ENCODE peak calls at places on chromosomes 13 and 19, in four cellular contexts. P is cardiac fibroblast, E is ovary, U is tibial nerve. D is an unnamed sample.

GRCh38 chr19:48617146-48617937 is 1.6 kb downstream of the RPL18 start:
- DNase-seq in P (no peak), E (peak; percentile 65), U (no peak), D (peak; percentile 34)

GRCh38 chr19:10975374-10976036 is 14.7 kb downstream of the SMARCA4 start:
- DNase-seq in P (peak; percentile 62), E (peak; percentile 88), U (peak; percentile 48), D (no peak)

GRCh38 chr19:49333426-49334288 is 1.5 kb upstream of the CD37 start:
- DNase-seq in P (peak; percentile 27), E (no peak), U (no peak), D (peak; percentile 22)

GRCh38 chr13:72757792-72758535 is 23.7 kb downstream of the DIS3 start:
- DNase-seq in P (no peak), E (no peak), U (no peak), D (peak; percentile 20)

GRCh38 chr13:24004142-24004541 is 106.8 kb upstream of the C1QTNF9B start:
- DNase-seq in P (no peak), E (no peak), U (no peak), D (no peak)

GRCh38 chr19:10892256-10892655 is 20.9 kb downstream of the CARM1 start:
- DNase-seq in P (no peak), E (no peak), U (no peak), D (no peak)

GRCh38 chr13:40438022-40438692 is 228.3 kb downstream of the FOXO1 start:
- DNase-seq in P (peak; percentile 48), E (no peak), U (no peak), D (no peak)

GRCh38 chr19:28386080-28386869 is 826.7 kb downstream of the UQCRFS1 start:
- DNase-seq in P (no peak), E (no peak), U (no peak), D (no peak)

GRCh38 chr19:19528721-19529490 is at the start of gene YJEFN3:
- DNase-seq in P (no peak), E (peak; percentile 67), U (no peak), D (no peak)

GRCh38 chr13:29859971-29860370 is 9.6 kb upstream of the UBL3 start:
- DNase-seq in P (peak; percentile 88), E (no peak), U (no peak), D (peak; percentile 71)

GRCh38 chr13:27079421-27079958 is 92.1 kb downstream of the USP12 start:
- DNase-seq in P (peak; percentile 54), E (no peak), U (no peak), D (no peak)

GRCh38 chr19:16361254-16361653 is 36.6 kb downstream of the KLF2 start:
- DNase-seq in P (no peak), E (no peak), U (no peak), D (no peak)

GRCh38 chr19:31905980-31906948 is 439.1 kb upstream of the ZNF507 start:
- DNase-seq in P (no peak), E (peak; percentile 46), U (peak; percentile 52), D (no peak)

GRCh38 chr19:8161135-8161646 is 11.8 kb upstream of the FBN3 start:
- DNase-seq in P (peak; percentile 15), E (no peak), U (no peak), D (no peak)

GRCh38 chr19:46866407-46867132 is 5.8 kb downstream of the ARHGAP35 start:
- DNase-seq in P (peak; percentile 49), E (no peak), U (no peak), D (peak; percentile 46)

GRCh38 chr13:37065893-37066526 is 6.5 kb upstream of the SUPT20H start:
- DNase-seq in P (no peak), E (no peak), U (no peak), D (no peak)

GRCh38 chr13:34864650-34865049 is 77.4 kb upstream of the NBEA start:
- DNase-seq in P (no peak), E (no peak), U (no peak), D (no peak)

GRCh38 chr19:5130371-5131030 is 161.6 kb downstream of the KDM4B start:
- DNase-seq in P (no peak), E (no peak), U (no peak), D (no peak)

GRCh38 chr13:49248433-49249002 is 793 bp downstream of the CDADC1 start:
- DNase-seq in P (peak; percentile 37), E (no peak), U (no peak), D (no peak)

GRCh38 chr13:85362980-85363379 is 436.2 kb downstream of the SLITRK6 start:
- DNase-seq in P (no peak), E (no peak), U (no peak), D (no peak)

GRCh38 chr13:40458283-40459031 is 208.0 kb downstream of the FOXO1 start:
- DNase-seq in P (no peak), E (no peak), U (no peak), D (no peak)

GRCh38 chr13:49288458-49288857 is 40.7 kb downstream of the CDADC1 start:
- DNase-seq in P (no peak), E (no peak), U (no peak), D (no peak)

GRCh38 chr19:18373892-18374629 is 11.9 kb upstream of the GDF15 start:
- DNase-seq in P (peak; percentile 99), E (peak; percentile 95), U (peak; percentile 92), D (peak; percentile 93)

GRCh38 chr13:103692442-103692841 is 626.2 kb upstream of the SLC10A2 start:
- DNase-seq in P (no peak), E (no peak), U (no peak), D (no peak)

GRCh38 chr13:30985637-30986205 is 53.3 kb downstream of the TEX26 start:
- DNase-seq in P (peak; percentile 30), E (no peak), U (no peak), D (peak; percentile 53)

GRCh38 chr19:14102102-14102696 is 11.6 kb upstream of the SAMD1 start:
- DNase-seq in P (peak; percentile 39), E (no peak), U (no peak), D (no peak)

GRCh38 chr13:30340367-30341184 is 33.2 kb upstream of the KATNAL1 start:
- DNase-seq in P (peak; percentile 87), E (peak; percentile 54), U (peak; percentile 19), D (peak; percentile 82)

GRCh38 chr13:39417131-39417530 is 185.9 kb downstream of the LHFPL6 start:
- DNase-seq in P (peak; percentile 38), E (no peak), U (no peak), D (peak; percentile 6)

GRCh38 chr13:67138937-67139336 is 91.2 kb downstream of the PCDH9 start:
- DNase-seq in P (no peak), E (no peak), U (no peak), D (no peak)

GRCh38 chr13:39875583-39875982 is 220.1 kb downstream of the COG6 start:
- DNase-seq in P (peak; percentile 58), E (peak; percentile 56), U (no peak), D (no peak)

GRCh38 chr13:37429976-37430375 is 168.6 kb downstream of the POSTN start:
- DNase-seq in P (peak; percentile 91), E (no peak), U (no peak), D (peak; percentile 59)

GRCh38 chr13:111318396-111318795 is 2.0 kb upstream of the TEX29 start:
- DNase-seq in P (no peak), E (no peak), U (no peak), D (no peak)

DNA sequence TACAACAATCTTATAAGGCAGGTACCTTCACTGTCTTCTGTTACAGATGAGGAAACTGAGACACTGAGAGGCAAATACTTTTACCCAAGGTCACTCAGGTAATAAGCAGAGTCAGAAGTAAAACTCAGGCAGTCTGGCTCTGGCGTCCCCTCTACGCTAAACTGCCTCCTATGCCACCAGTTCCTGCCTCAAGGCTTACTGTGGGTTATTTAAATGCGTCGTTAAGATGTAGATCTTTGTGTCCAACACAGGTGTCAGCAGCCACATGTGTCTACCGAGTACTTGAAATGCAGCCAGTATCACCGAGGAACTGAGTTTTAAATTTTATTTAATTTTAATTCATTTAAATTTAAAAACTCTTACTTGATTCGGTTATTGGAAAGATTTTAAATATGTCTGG is 1.9 kb downstream of the HAS1 start:
- DNase-seq in P (no peak), E (no peak), U (no peak), D (no peak)
- TF ChIP-seq CTCF in P (no peak), E (no peak), U (no peak), D (no peak)

DNA sequence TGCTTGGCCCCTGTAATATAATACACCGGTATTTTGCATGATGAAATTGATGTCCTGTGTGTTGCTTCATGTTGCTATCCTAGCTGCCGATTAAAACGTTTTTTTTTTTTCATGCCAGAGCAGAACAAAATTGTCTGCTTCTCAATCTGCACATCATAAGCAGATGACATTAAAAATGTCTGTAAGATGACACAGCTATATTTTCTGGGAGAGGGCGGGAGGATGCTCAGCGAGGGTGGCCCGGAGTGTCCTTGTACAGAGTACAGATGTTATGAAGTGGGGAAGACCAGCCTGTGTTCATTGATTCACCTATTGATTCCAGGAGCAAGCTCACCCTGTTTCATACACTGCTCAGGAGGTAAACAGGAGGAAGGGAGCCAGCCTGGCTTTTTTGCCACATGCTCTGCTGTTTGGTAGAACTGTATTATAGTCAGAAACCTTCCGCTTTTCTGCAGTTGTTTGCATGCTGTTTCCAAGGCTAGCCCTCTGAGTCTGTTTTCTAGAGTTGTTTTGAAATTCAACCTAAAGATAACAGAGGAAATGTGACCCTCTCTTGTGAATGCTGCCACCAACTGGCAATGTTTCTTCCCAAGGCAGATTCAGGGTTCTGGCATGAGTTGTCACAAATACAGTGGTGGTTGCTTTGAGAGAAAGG is 4.7 kb upstream of the IRS2 start:
- DNase-seq in P (peak; percentile 59), E (no peak), U (peak; percentile 41), D (peak; percentile 55)
- TF ChIP-seq CTCF in P (peak; percentile 41), E (no peak), U (peak; percentile 30), D (peak; percentile 16)

GRCh38 chr13:44439615-44440014 is 66.0 kb downstream of the SERP2 start:
- DNase-seq in P (no peak), E (no peak), U (no peak), D (no peak)

GRCh38 chr13:44438234-44438579 is 64.6 kb downstream of the SERP2 start:
- DNase-seq in P (no peak), E (no peak), U (no peak), D (no peak)

GRCh38 chr13:44435142-44435982 is 61.7 kb downstream of the SERP2 start:
- DNase-seq in P (peak; percentile 99), E (peak; percentile 96), U (peak; percentile 98), D (peak; percentile 99)

GRCh38 chr13:44436589-44437337 is 63.1 kb downstream of the SERP2 start:
- DNase-seq in P (peak; percentile 91), E (peak; percentile 96), U (peak; percentile 92), D (peak; percentile 95)

DNA sequence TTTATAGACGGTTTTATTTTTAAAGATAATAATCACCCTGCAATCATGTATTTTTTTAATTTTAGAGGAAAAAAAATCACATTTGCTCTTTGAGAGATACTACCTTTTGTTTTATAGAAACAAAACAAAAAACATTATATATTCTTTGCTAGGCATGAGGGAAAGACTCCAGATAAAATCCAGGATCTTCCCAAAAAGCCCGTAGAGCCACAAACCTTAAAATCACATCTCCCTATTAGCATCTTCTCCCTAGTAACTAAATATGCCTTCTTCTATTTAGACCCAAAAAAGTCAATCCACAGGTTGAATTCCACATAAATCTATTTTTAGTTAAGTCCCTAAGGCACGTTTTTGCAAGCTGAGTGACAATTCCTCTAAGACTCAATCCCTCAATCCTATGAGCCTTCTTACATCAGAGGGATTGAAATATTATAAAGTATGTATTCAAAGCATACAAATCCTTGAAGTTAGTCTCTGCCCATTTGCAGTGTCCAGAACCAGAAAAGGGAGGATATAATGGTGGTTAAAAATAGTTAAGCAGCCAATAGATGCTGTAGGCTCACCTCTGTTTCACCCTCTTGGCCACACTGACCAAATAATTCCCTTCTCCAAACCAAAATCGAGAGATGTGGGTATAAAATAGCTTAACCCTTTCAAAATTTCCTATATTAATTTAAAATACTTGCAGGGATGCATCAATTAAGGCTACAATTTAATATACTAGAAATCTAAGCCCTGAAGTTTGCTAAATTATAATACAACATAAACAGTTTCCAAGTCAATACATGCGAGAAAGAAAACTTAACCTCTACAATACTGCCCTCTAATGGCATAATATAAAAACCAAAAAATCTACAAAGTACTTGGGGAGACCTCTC is 64.0 kb downstream of the SERP2 start:
- DNase-seq in P (peak; percentile 73), E (no peak), U (no peak), D (peak; percentile 61)
- TF ChIP-seq CTCF in P (no peak), E (peak; percentile 57), U (peak; percentile 69), D (peak; percentile 46)

GRCh38 chr19:34082289-34083077 is 89.8 kb upstream of the LSM14A start:
- DNase-seq in P (no peak), E (peak; percentile 70), U (no peak), D (no peak)
- TF ChIP-seq CTCF in P (no peak), E (no peak), U (no peak), D (no peak)